ENCODE peak calls at places on chromosomes 13 and 19, in ten cellular contexts. D is upper lobe of right lung, R is adipocyte, V is lung, X is cardiac muscle cell, P is suprapubic skin, M is spleen, S is psoas muscle, Z is upper lobe of left lung, G is RWPE2. Y is an unnamed sample. For H3K4me1, the result is how much of the 10 kb centered on the place peaks cover.

GRCh38 chr19:17078038-17078919 is 2.7 kb downstream of the MYO9B start:
- DNase-seq in D (peak), R (no peak), V (no peak), X (no peak), P (no peak), M (no peak), S (no peak), Z (no peak), G (no peak), Y (no peak)

GRCh38 chr13:47829684-47830083 is 171.4 kb downstream of the SUCLA2 start:
- DNase-seq in D (no peak), R (peak), V (no peak), X (no peak), P (no peak), M (no peak), S (no peak), Z (no peak), G (no peak), Y (no peak)

GRCh38 chr13:65292488-65292901 is 1937.6 kb downstream of the PCDH9 start:
- DNase-seq in D (no peak), R (peak), V (no peak), X (peak), P (no peak), M (no peak), S (no peak), Z (no peak), G (no peak), Y (no peak)

GRCh38 chr13:28185256-28185655 is 46.9 kb downstream of the PAN3 start:
- DNase-seq in D (no peak), R (no peak), V (no peak), X (no peak), P (no peak), M (no peak), S (no peak), Z (no peak), G (no peak), Y (no peak)

GRCh38 chr19:35348909-35349611 is 1.4 kb downstream of the FFAR1 start:
- DNase-seq in D (peak), R (no peak), V (no peak), X (no peak), P (peak), M (peak), S (no peak), Z (no peak), G (no peak), Y (no peak)

GRCh38 chr19:30662211-30662861 is 290.2 kb downstream of the ZNF536 start:
- DNase-seq in D (no peak), R (no peak), V (no peak), X (no peak), P (no peak), M (no peak), S (no peak), Z (no peak), G (no peak), Y (peak)

GRCh38 chr19:46365561-46365960 is 18.7 kb downstream of the PPP5C start:
- DNase-seq in D (no peak), R (no peak), V (no peak), X (no peak), P (peak), M (no peak), S (no peak), Z (no peak), G (no peak), Y (no peak)

GRCh38 chr13:30148171-30148754 is 159.1 kb downstream of the KATNAL1 start:
- DNase-seq in D (no peak), R (no peak), V (no peak), X (no peak), P (no peak), M (peak), S (no peak), Z (no peak), G (no peak), Y (no peak)

GRCh38 chr13:84776578-84776977 is 894.3 kb upstream of the SLITRK1 start:
- DNase-seq in D (no peak), R (no peak), V (no peak), X (no peak), P (no peak), M (no peak), S (no peak), Z (no peak), G (no peak), Y (no peak)

GRCh38 chr19:7908742-7909461 is 5.2 kb downstream of the MAP2K7 start:
- DNase-seq in D (no peak), R (no peak), V (no peak), X (no peak), P (no peak), M (peak), S (no peak), Z (peak), G (no peak), Y (no peak)

GRCh38 chr13:50950808-50951207 is 41.2 kb downstream of the RNASEH2B start:
- DNase-seq in D (no peak), R (no peak), V (no peak), X (no peak), P (no peak), M (no peak), S (no peak), Z (no peak), G (no peak), Y (no peak)

GRCh38 chr19:33906578-33907335 is 110.1 kb downstream of the KCTD15 start:
- DNase-seq in D (peak), R (no peak), V (no peak), X (no peak), P (no peak), M (no peak), S (peak), Z (peak), G (no peak), Y (no peak)

GRCh38 chr19:8702350-8702749 is 3.8 kb upstream of the ACTL9 start:
- DNase-seq in D (no peak), R (no peak), V (no peak), X (no peak), P (no peak), M (no peak), S (no peak), Z (no peak), G (no peak), Y (no peak)

GRCh38 chr19:45828523-45828922 is 13.4 kb upstream of the RSPH6A start:
- DNase-seq in D (no peak), R (no peak), V (no peak), X (no peak), P (no peak), M (no peak), S (no peak), Z (no peak), G (no peak), Y (no peak)

GRCh38 chr19:49862411-49863253 is 4.7 kb downstream of the PNKP start:
- DNase-seq in D (peak), R (no peak), V (no peak), X (peak), P (no peak), M (peak), S (no peak), Z (peak), G (no peak), Y (no peak)

GRCh38 chr19:5030822-5031221 is 61.9 kb downstream of the KDM4B start:
- DNase-seq in D (no peak), R (no peak), V (no peak), X (no peak), P (no peak), M (peak), S (no peak), Z (no peak), G (no peak), Y (no peak)

GRCh38 chr13:49938921-49939320 is 2.8 kb upstream of the SPRYD7 start:
- DNase-seq in D (no peak), R (no peak), V (no peak), X (no peak), P (no peak), M (no peak), S (no peak), Z (no peak), G (no peak), Y (no peak)

GRCh38 chr13:23656637-23657036 is 86.4 kb downstream of the TNFRSF19 start:
- DNase-seq in D (no peak), R (peak), V (no peak), X (no peak), P (no peak), M (no peak), S (no peak), Z (no peak), G (no peak), Y (no peak)

GRCh38 chr19:33905473-33905936 is 108.8 kb downstream of the KCTD15 start:
- DNase-seq in D (peak), R (no peak), V (no peak), X (peak), P (no peak), M (no peak), S (peak), Z (peak), G (no peak), Y (no peak)

GRCh38 chr19:46674416-46675178 is 13.6 kb upstream of the DACT3 start:
- DNase-seq in D (no peak), R (no peak), V (no peak), X (peak), P (no peak), M (no peak), S (no peak), Z (no peak), G (no peak), Y (no peak)

GRCh38 chr13:31334994-31335549 is 135.3 kb downstream of the B3GLCT start:
- DNase-seq in D (no peak), R (no peak), V (no peak), X (no peak), P (no peak), M (no peak), S (no peak), Z (no peak), G (no peak), Y (no peak)

DNA sequence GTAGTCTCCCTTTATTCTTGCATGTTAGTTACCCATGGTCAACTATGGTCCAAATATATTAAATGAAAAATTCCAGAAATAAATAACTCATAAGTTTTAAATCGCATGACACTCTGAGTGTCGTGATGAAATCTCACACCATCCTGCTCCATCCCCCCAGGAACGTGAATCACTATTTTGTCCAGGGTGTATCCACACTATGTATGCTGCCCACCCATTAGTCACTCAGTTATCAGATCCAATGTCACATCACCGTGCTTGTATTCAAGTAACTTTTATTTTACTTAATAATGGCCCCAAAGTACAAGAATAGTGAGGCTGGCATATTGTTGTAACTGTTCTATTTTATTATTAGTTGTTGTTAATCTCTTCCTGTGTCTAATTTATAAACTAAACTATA is 115.8 kb upstream of the SERP2 start:
- DNase-seq in D (no peak), R (no peak), V (no peak), X (no peak), P (no peak), M (no peak), S (no peak), Z (no peak), G (no peak), Y (no peak)
- H3K4me1 ChIP-seq in D (under half), R (under half), V (under half), X (under half), P (under half), M (under half), S (under half), Z (under half), G (under half), Y (under half)

GRCh38 chr19:14582894-14583340 is at the start of gene CLEC17A:
- DNase-seq in D (no peak), R (no peak), V (no peak), X (no peak), P (no peak), M (peak), S (no peak), Z (no peak), G (no peak), Y (no peak)
- H3K4me1 ChIP-seq in D (under half), R (under half), V (under half), X (under half), P (under half), M (under half), S (under half), Z (under half), G (under half), Y (under half)

DNA sequence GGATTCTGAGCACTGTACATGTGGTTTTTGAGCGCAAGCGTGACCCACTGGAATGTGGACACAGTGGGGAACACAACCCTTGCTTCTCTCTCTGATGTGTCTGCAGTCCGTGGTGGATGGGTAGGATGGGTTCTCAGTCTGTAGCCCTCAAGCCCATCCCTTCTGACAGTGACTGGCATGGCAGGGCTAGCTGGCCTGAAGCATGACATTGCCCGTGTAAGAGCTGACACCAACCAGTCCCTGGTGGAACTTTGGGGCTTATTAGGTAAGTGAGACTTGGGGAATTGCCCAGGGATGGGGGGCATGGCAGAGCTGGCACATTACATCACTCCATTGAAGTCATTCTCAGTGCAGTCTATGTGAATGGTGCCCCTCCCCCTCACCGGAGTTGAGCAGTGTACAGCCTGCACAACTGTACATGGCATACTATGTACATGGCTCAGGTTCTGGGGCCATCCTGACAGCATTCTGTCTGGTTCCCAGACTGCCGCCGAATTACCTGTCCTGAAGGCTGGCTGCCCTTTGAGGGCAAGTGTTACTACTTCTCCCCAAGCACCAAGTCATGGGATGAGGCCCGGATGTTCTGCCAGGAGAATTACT is 16.8 kb downstream of the CLEC17A start:
- DNase-seq in D (no peak), R (no peak), V (no peak), X (no peak), P (no peak), M (no peak), S (no peak), Z (no peak), G (no peak), Y (no peak)
- H3K4me1 ChIP-seq in D (under half), R (under half), V (under half), X (under half), P (under half), M (under half), S (under half), Z (under half), G (under half), Y (under half)

GRCh38 chr13:99280166-99280565 is 22.0 kb upstream of the GPR18 start:
- DNase-seq in D (no peak), R (peak), V (no peak), X (no peak), P (no peak), M (no peak), S (no peak), Z (no peak), G (no peak), Y (peak)
- H3K4me1 ChIP-seq in D (under half), R (half or more), V (under half), X (under half), P (under half), M (half or more), S (under half), Z (under half), G (under half), Y (under half)

GRCh38 chr19:28465317-28466086 is 747.4 kb downstream of the UQCRFS1 start:
- DNase-seq in D (no peak), R (no peak), V (no peak), X (no peak), P (no peak), M (peak), S (no peak), Z (peak), G (no peak), Y (peak)
- H3K4me1 ChIP-seq in D (under half), R (under half), V (under half), X (under half), P (under half), M (under half), S (under half), Z (under half), G (under half), Y (under half)

Y was measured in SJSA1.